ENCODE peak calls at places on chromosomes 1 and 21, in eight cellular contexts. H, A, L, K, R, G, W and T are unnamed samples.

GRCh38 chr1:99266731-99267130 is 2.4 kb downstream of the PLPPR4 start:
- DNase-seq in H (no peak), A (no peak), L (peak; percentile 80), K (no peak), R (no peak), G (no peak), W (no peak), T (peak; percentile 65)

GRCh38 chr1:81760487-81761097 is 40.1 kb upstream of the ADGRL2 start:
- DNase-seq in H (no peak), A (no peak), L (peak; percentile 3), K (no peak), R (no peak), G (no peak), W (no peak), T (no peak)

GRCh38 chr21:34679056-34679455 is 10.3 kb downstream of the CLIC6 start:
- DNase-seq in H (no peak), A (no peak), L (no peak), K (no peak), R (no peak), G (no peak), W (no peak), T (no peak)

GRCh38 chr21:28344985-28345384 is 647.7 kb downstream of the LTN1 start:
- DNase-seq in H (no peak), A (no peak), L (no peak), K (no peak), R (no peak), G (no peak), W (no peak), T (no peak)

GRCh38 chr1:3590951-3591865 is 20.1 kb downstream of the MEGF6 start:
- DNase-seq in H (no peak), A (no peak), L (no peak), K (no peak), R (no peak), G (no peak), W (peak; percentile 40), T (no peak)

GRCh38 chr1:221699582-221700519 is 42.0 kb downstream of the DUSP10 start:
- DNase-seq in H (no peak), A (no peak), L (no peak), K (no peak), R (no peak), G (no peak), W (no peak), T (no peak)

GRCh38 chr21:15872236-15872635 is 142.5 kb downstream of the USP25 start:
- DNase-seq in H (no peak), A (no peak), L (no peak), K (no peak), R (no peak), G (no peak), W (no peak), T (no peak)

GRCh38 chr1:150906329-150906728 is 19.4 kb downstream of the CTXND2 start:
- DNase-seq in H (no peak), A (no peak), L (no peak), K (no peak), R (no peak), G (no peak), W (no peak), T (no peak)

DNA sequence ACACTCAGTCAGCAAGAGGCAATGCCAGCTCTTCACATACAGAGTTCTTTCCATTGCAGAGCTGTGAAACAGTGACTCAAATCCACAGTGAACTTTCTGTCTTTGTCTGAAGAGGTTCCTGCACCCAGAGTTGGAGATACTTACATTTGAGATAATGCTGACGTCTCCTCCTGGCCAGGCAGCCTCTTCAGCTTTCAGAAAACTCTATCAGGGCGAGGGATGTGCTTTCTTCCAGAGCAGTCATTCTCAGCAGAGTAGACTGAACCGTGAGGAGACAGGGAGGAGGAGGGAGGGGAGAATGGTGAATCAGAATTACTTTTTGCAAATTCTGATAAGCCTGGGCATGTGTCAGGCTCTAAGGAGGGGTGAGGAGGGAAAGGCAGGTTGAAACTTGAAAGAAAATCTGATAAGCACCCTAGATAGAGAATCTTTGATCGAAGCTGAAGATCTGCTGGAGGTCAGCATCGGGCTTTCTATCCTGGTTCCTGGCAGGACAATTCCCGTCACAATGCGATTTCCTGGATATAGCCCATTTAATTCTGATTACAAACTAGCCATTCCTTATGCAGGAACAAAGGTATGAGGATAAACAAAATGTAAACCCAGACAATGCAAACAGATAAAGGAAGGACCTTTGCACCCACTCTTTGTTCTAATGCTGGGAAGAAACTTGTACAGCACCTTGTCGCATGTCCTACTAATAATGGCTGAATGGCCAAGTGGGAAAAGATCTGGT is 18.9 kb upstream of the NID1 start:
- DNase-seq in H (no peak), A (peak; percentile 72), L (no peak), K (no peak), R (no peak), G (no peak), W (no peak), T (no peak)
- H3K4me3 ChIP-seq in H (no peak overlapping the region), A (no peak overlapping the region), L (no peak overlapping the region), K (no peak overlapping the region), R (no peak overlapping the region), G (no peak overlapping the region), W (no peak overlapping the region), T (no peak overlapping the region)

GRCh38 chr1:228091084-228091483 is 8.6 kb downstream of the ARF1 start:
- DNase-seq in H (no peak), A (no peak), L (no peak), K (no peak), R (no peak), G (no peak), W (no peak), T (no peak)

GRCh38 chr1:228090613-228091081 is 8.1 kb downstream of the ARF1 start:
- DNase-seq in H (no peak), A (no peak), L (no peak), K (no peak), R (peak; percentile 15), G (no peak), W (no peak), T (no peak)

GRCh38 chr1:228087771-228088251 is 5.3 kb downstream of the ARF1 start:
- DNase-seq in H (peak; percentile 36), A (peak; percentile 38), L (no peak), K (no peak), R (peak; percentile 49), G (no peak), W (no peak), T (peak; percentile 91)

GRCh38 chr1:228089520-228090380 is 7.2 kb downstream of the ARF1 start:
- DNase-seq in H (no peak), A (no peak), L (no peak), K (no peak), R (peak; percentile 8), G (no peak), W (no peak), T (no peak)

GRCh38 chr1:228088586-228089498 is 6.3 kb downstream of the ARF1 start:
- DNase-seq in H (no peak), A (no peak), L (no peak), K (no peak), R (peak; percentile 35), G (no peak), W (no peak), T (no peak)
- H3K4me3 ChIP-seq in H (peak overlapping the region; percentile 50), A (no peak overlapping the region), L (no peak overlapping the region), K (peak overlapping the region; percentile 50), R (no peak overlapping the region), G (no peak overlapping the region), W (no peak overlapping the region), T (no peak overlapping the region)

GRCh38 chr1:47434051-47434842 is 3.6 kb upstream of the FOXD2 start:
- DNase-seq in H (no peak), A (peak; percentile 78), L (peak; percentile 30), K (no peak), R (peak; percentile 69), G (no peak), W (no peak), T (no peak)

GRCh38 chr1:47431534-47431933 is 6.3 kb upstream of the FOXD2 start:
- DNase-seq in H (no peak), A (no peak), L (no peak), K (no peak), R (no peak), G (no peak), W (no peak), T (no peak)

GRCh38 chr1:47433037-47433421 is 4.8 kb upstream of the FOXD2 start:
- DNase-seq in H (no peak), A (no peak), L (no peak), K (no peak), R (no peak), G (no peak), W (no peak), T (no peak)

GRCh38 chr1:47433453-47434050 is 4.3 kb upstream of the FOXD2 start:
- DNase-seq in H (no peak), A (no peak), L (no peak), K (no peak), R (no peak), G (no peak), W (no peak), T (no peak)

DNA sequence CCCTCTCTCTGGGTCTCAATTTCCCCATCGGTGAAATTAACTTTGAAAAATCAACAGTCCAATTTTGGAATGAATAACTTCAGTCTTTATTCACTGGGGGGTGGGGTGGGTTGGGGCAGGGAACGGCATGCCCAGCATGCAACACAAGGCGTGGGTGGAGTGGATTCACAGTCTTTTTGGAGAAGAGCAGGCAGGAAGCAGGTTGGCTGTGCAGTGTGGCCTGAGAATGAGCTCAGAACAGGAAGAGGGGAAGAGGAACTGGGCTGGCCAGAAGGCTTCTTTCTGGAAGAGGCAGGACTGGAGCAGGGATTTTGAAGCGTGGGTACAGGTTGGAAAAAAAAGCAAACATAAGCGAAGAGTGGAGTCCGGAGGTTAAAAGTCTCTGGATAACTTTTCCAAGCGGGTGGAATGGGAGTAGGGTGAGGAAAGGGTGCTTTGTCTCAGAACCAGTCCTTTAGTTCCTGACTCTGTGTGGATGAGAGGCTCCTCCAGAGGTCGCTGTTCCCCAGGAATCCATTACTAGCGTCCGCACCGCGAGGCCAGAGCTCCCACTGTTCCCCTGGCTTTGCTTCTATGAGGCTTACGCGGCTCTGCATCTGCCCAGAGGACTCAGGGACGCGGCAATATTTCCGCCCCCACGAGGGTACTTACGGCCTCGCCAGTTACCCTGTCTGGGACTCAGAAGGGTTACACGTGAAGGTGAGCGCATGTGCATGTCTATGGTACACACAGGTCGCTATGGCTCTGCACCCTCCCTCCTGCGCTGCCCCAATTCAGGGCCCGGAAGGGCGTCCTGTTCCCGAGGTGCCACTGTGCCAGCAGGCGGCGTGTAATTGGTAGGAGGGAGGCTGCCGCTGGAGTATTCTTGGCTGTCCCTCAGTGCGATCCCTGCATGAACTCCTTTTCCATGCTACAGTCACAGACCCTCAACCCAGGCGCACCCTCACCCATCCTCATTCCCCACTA is 5.5 kb upstream of the FOXD2 start:
- DNase-seq in H (peak; percentile 82), A (peak; percentile 92), L (no peak), K (peak; percentile 31), R (peak; percentile 82), G (no peak), W (peak; percentile 71), T (peak; percentile 90)
- H3K4me3 ChIP-seq in H (peak overlapping the region; percentile 43), A (no peak overlapping the region), L (peak overlapping the region; percentile 25), K (peak overlapping the region; percentile 52), R (no peak overlapping the region), G (peak overlapping the region; percentile 15), W (no peak overlapping the region), T (peak overlapping the region; percentile 36)

GRCh38 chr1:101240041-101240430 is 3.2 kb downstream of the S1PR1 start:
- DNase-seq in H (no peak), A (no peak), L (no peak), K (no peak), R (peak; percentile 58), G (no peak), W (no peak), T (no peak)

GRCh38 chr1:101237229-101237837 is 514 bp downstream of the S1PR1 start:
- DNase-seq in H (peak; percentile 55), A (peak; percentile 19), L (peak; percentile 55), K (no peak), R (no peak), G (no peak), W (no peak), T (peak; percentile 51)

GRCh38 chr1:101238041-101238515 is 1.3 kb downstream of the S1PR1 start:
- DNase-seq in H (peak; percentile 85), A (no peak), L (no peak), K (no peak), R (no peak), G (no peak), W (no peak), T (no peak)

GRCh38 chr1:101238681-101239094 is 1.9 kb downstream of the S1PR1 start:
- DNase-seq in H (peak; percentile 83), A (peak; percentile 85), L (peak; percentile 72), K (peak; percentile 68), R (peak; percentile 89), G (no peak), W (peak; percentile 78), T (peak; percentile 94)

GRCh38 chr1:101239095-101240040 is 2.5 kb downstream of the S1PR1 start:
- DNase-seq in H (peak; percentile 44), A (no peak), L (no peak), K (no peak), R (no peak), G (no peak), W (no peak), T (peak; percentile 79)
- H3K4me3 ChIP-seq in H (peak overlapping the region; percentile 100), A (peak overlapping the region; percentile 25), L (no peak overlapping the region), K (peak overlapping the region; percentile 91), R (peak overlapping the region; percentile 30), G (peak overlapping the region; percentile 59), W (no peak overlapping the region), T (peak overlapping the region; percentile 37)